ENCODE peak calls at places on chromosomes 7 and 10, in four cellular contexts. One of them, this sample, is unnamed.

GRCh38 chr10:4053940-4054339 is 268.9 kb upstream of the KLF6 start:
- DNase-seq in HCT116: no peak
- DNase-seq in Karpas-422: peak
- DNase-seq in neural progenitor cell: no peak
- DNase-seq in this sample: no peak

GRCh38 chr10:110664483-110665420 is 20.6 kb downstream of the RBM20 start:
- DNase-seq in HCT116: peak
- DNase-seq in Karpas-422: no peak
- DNase-seq in neural progenitor cell: no peak
- DNase-seq in this sample: no peak

GRCh38 chr7:77665161-77665560 is 31.1 kb upstream of the RSBN1L start:
- DNase-seq in HCT116: no peak
- DNase-seq in Karpas-422: peak
- DNase-seq in neural progenitor cell: no peak
- DNase-seq in this sample: no peak

GRCh38 chr7:157991351-157991750 is 596.3 kb downstream of the PTPRN2 start:
- DNase-seq in HCT116: no peak
- DNase-seq in Karpas-422: no peak
- DNase-seq in neural progenitor cell: no peak
- DNase-seq in this sample: no peak

GRCh38 chr7:123649956-123650355 is 5.7 kb upstream of the LMOD2 start:
- DNase-seq in HCT116: no peak
- DNase-seq in Karpas-422: no peak
- DNase-seq in neural progenitor cell: no peak
- DNase-seq in this sample: no peak

GRCh38 chr10:119341236-119342016 is 134.1 kb downstream of the GRK5 start:
- DNase-seq in HCT116: no peak
- DNase-seq in Karpas-422: no peak
- DNase-seq in neural progenitor cell: no peak
- DNase-seq in this sample: peak

GRCh38 chr10:5737352-5737751 is 52.7 kb downstream of the TASOR2 start:
- DNase-seq in HCT116: no peak
- DNase-seq in Karpas-422: peak
- DNase-seq in neural progenitor cell: peak
- DNase-seq in this sample: no peak

GRCh38 chr7:120256719-120257118 is 16.3 kb upstream of the KCND2 start:
- DNase-seq in HCT116: no peak
- DNase-seq in Karpas-422: no peak
- DNase-seq in neural progenitor cell: no peak
- DNase-seq in this sample: no peak

GRCh38 chr10:5094265-5095205 is at the start of gene AKR1C3:
- DNase-seq in HCT116: peak
- DNase-seq in Karpas-422: peak
- DNase-seq in neural progenitor cell: no peak
- DNase-seq in this sample: no peak

GRCh38 chr10:104577861-104578480 is 63.1 kb upstream of the SORCS3 start:
- DNase-seq in HCT116: peak
- DNase-seq in Karpas-422: no peak
- DNase-seq in neural progenitor cell: peak
- DNase-seq in this sample: no peak

GRCh38 chr10:75493464-75493863 is 62.0 kb downstream of the LRMDA start:
- DNase-seq in HCT116: no peak
- DNase-seq in Karpas-422: no peak
- DNase-seq in neural progenitor cell: no peak
- DNase-seq in this sample: no peak

GRCh38 chr10:98096316-98096715 is 38.1 kb upstream of the R3HCC1L start:
- DNase-seq in HCT116: no peak
- DNase-seq in Karpas-422: no peak
- DNase-seq in neural progenitor cell: no peak
- DNase-seq in this sample: no peak

GRCh38 chr7:95594185-95594584 is 2.1 kb downstream of the PDK4 start:
- DNase-seq in HCT116: no peak
- DNase-seq in Karpas-422: no peak
- DNase-seq in neural progenitor cell: no peak
- DNase-seq in this sample: no peak

GRCh38 chr7:155178096-155178495 is 108.0 kb downstream of the HTR5A start:
- DNase-seq in HCT116: no peak
- DNase-seq in Karpas-422: no peak
- DNase-seq in neural progenitor cell: no peak
- DNase-seq in this sample: no peak

GRCh38 chr7:139972000-139972399 is 90.8 kb downstream of the PARP12 start:
- DNase-seq in HCT116: no peak
- DNase-seq in Karpas-422: peak
- DNase-seq in neural progenitor cell: no peak
- DNase-seq in this sample: no peak

GRCh38 chr10:30728127-30728526 is 98.6 kb upstream of the LYZL2 start:
- DNase-seq in HCT116: no peak
- DNase-seq in Karpas-422: no peak
- DNase-seq in neural progenitor cell: no peak
- DNase-seq in this sample: no peak

GRCh38 chr10:30724296-30724695 is 94.7 kb upstream of the LYZL2 start:
- DNase-seq in HCT116: no peak
- DNase-seq in Karpas-422: no peak
- DNase-seq in neural progenitor cell: no peak
- DNase-seq in this sample: no peak

GRCh38 chr10:30722956-30723355 is 93.4 kb upstream of the LYZL2 start:
- DNase-seq in HCT116: no peak
- DNase-seq in Karpas-422: peak
- DNase-seq in neural progenitor cell: no peak
- DNase-seq in this sample: no peak

GRCh38 chr10:30727524-30727923 is 98.0 kb upstream of the LYZL2 start:
- DNase-seq in HCT116: no peak
- DNase-seq in Karpas-422: no peak
- DNase-seq in neural progenitor cell: no peak
- DNase-seq in this sample: no peak

DNA sequence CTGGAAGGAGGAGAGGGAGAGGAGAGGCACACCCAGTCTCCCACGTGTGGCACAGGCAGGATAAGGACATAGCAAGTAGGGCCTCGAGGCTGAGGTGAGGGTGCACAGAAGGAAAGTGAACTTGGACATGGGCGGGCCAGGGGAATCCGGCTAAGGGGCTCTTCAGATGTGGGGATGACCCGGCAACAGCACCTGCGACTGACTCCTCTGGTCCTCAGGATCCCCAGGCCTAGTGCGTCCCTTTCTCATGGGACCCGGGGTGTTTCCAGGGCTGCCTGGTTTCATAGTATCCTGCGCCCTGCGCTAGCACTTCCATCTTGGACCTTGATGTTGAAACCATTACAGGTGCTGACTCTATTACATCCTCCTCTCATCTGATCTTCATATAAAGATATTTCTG is 96.1 kb upstream of the LYZL2 start:
- DNase-seq in HCT116: no peak
- DNase-seq in Karpas-422: no peak
- DNase-seq in neural progenitor cell: no peak
- DNase-seq in this sample: no peak
- H3K9ac ChIP-seq in HCT116: no peak
- H3K9ac ChIP-seq in Karpas-422: no peak
- H3K9ac ChIP-seq in neural progenitor cell: no peak
- H3K9ac ChIP-seq in this sample: no peak

DNA sequence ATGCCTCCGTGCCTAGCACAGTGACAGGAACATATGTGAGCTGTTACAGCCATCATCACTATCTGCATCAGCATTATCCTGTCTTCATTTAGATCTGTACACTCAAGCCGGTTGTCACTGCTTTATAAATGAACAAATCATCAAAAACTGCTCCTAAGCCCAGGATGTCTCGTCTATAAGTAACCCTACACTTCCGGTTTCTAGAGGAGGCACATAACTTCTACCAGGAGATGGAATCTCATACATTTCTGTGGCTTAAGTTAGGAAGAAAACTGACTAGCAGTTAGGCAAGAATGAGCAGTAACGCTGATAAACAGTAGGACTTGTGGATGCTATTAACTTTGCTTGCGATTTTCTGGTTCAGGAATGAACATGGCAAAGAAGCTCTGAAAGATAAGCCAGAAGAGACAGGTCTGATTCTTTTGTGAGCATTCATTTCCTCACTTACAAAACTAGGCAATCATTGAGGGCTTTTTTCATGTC is 1199.2 kb downstream of the SORCS3 start:
- DNase-seq in HCT116: no peak
- DNase-seq in Karpas-422: no peak
- DNase-seq in neural progenitor cell: no peak
- DNase-seq in this sample: no peak
- H3K4me3 ChIP-seq in HCT116: no peak
- H3K4me3 ChIP-seq in Karpas-422: no peak
- H3K4me3 ChIP-seq in neural progenitor cell: no peak
- H3K4me3 ChIP-seq in this sample: no peak

DNA sequence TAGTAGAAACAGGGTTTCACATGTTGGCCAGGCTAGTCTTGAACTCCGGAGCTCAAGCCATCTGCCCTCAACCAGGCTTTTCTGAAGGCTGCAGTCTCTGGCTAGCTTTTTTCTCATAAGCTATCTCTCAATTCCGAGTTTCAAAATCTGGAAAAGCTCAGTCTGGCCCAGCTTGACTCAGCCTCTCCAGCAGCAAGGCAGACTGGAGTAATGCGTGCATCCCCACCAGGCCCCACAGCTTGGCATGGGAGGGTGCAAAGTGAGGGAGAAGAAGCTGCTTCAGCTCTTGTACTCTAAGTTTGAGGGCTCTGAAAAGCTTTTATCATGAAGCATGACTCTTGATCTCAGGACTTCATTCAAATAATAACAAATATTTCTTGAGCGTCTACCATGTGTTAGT is 4.8 kb downstream of the DHTKD1 start:
- DNase-seq in HCT116: no peak
- DNase-seq in Karpas-422: no peak
- DNase-seq in neural progenitor cell: no peak
- DNase-seq in this sample: no peak
- H3K9ac ChIP-seq in HCT116: no peak
- H3K9ac ChIP-seq in Karpas-422: no peak
- H3K9ac ChIP-seq in neural progenitor cell: no peak
- H3K9ac ChIP-seq in this sample: no peak

DNA sequence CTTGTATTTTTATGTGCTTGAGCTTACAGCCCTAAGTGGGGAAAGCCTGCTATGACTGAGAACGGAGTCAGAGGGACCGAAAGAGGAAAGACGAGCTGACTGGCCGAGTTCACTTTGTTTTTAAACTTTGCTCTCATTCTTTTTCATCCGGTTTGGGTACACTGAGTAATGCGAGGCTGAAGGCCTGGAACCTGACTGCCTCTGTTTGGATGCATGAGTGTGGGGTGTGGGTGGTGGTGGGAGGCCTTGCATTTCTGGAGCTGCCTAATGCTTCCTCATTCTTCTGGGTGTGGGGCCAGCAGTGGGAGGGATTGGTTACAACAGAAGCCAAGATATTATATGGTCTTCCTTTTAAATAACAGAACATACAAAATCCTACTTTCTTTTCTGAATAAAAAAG is 155.5 kb downstream of the BUB3 start:
- DNase-seq in HCT116: no peak
- DNase-seq in Karpas-422: no peak
- DNase-seq in neural progenitor cell: no peak
- DNase-seq in this sample: no peak
- H3K4me3 ChIP-seq in HCT116: no peak
- H3K4me3 ChIP-seq in Karpas-422: no peak
- H3K4me3 ChIP-seq in neural progenitor cell: no peak
- H3K4me3 ChIP-seq in this sample: no peak

DNA sequence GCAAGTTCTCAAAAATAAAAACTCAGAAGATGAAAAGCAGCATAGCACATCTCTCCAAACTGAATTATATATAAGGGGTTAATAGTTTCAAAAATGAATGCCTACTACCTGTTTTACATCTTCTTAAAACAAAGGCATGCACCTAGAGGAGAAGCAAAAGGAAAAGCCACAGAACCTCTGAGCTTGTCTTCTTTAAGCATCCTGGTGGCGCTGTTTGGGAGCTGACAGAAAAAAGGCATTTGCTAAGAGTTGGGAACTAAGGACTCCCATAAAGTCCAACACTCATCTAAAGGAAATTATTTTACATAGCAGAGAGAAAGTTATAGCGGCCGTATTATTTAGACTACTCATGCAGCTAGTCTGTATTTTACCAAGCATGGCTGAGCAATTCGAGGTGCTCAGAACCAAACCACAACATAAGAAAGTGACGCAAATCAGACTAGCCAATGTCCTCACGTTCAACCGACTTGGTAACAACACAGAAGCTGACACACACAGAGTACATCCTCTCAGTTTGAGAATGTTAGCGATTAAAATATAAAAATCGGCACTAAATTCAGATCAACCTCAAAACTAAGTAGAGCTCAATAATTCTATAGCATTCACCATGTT is 38.8 kb downstream of the PTN start:
- DNase-seq in HCT116: no peak
- DNase-seq in Karpas-422: no peak
- DNase-seq in neural progenitor cell: peak
- DNase-seq in this sample: no peak
- H3K9ac ChIP-seq in HCT116: no peak
- H3K9ac ChIP-seq in Karpas-422: no peak
- H3K9ac ChIP-seq in neural progenitor cell: no peak
- H3K9ac ChIP-seq in this sample: no peak